ENCODE peak calls at places on chromosomes 2 and 18, in nine cellular contexts. X is neural crest cell; G is psoas muscle; H is omental fat pad; T is GM12865; B is CD4-positive, alpha-beta T cell; W is GM23338; V is GM06990; C is AG10803. P is an unnamed sample.

GRCh38 chr2:205726506-205726905 is 44.2 kb downstream of the NRP2 start:
- DNase-seq in X (no peak), G (no peak), H (no peak), T (no peak), B (no peak), W (no peak), V (no peak), C (no peak), P (no peak)

GRCh38 chr2:37230581-37230980 is 815 bp downstream of the CEBPZ start:
- DNase-seq in X (no peak), G (no peak), H (no peak), T (no peak), B (no peak), W (no peak), V (no peak), C (peak), P (no peak)

GRCh38 chr2:218691234-218691633 is 19.3 kb downstream of the STK36 start:
- DNase-seq in X (no peak), G (no peak), H (no peak), T (no peak), B (no peak), W (no peak), V (no peak), C (peak), P (no peak)

GRCh38 chr2:154452906-154453493 is 245.5 kb upstream of the KCNJ3 start:
- DNase-seq in X (no peak), G (no peak), H (no peak), T (peak), B (no peak), W (peak), V (no peak), C (peak), P (no peak)

GRCh38 chr2:55585451-55586079 is 31.9 kb downstream of the PPP4R3B start:
- DNase-seq in X (no peak), G (no peak), H (no peak), T (no peak), B (no peak), W (no peak), V (no peak), C (peak), P (no peak)

GRCh38 chr2:106053116-106053515 is 141.0 kb downstream of the UXS1 start:
- DNase-seq in X (no peak), G (no peak), H (no peak), T (peak), B (no peak), W (no peak), V (no peak), C (peak), P (no peak)

GRCh38 chr18:78602430-78602829 is 377.2 kb upstream of the SALL3 start:
- DNase-seq in X (no peak), G (no peak), H (no peak), T (no peak), B (no peak), W (no peak), V (no peak), C (no peak), P (no peak)

GRCh38 chr18:8785855-8786765 is 80.8 kb downstream of the MTCL1 start:
- DNase-seq in X (no peak), G (no peak), H (no peak), T (peak), B (no peak), W (no peak), V (no peak), C (no peak), P (no peak)

GRCh38 chr2:239939736-239940483 is 85.2 kb downstream of the NDUFA10 start:
- DNase-seq in X (no peak), G (peak), H (no peak), T (no peak), B (peak), W (no peak), V (no peak), C (no peak), P (no peak)

DNA sequence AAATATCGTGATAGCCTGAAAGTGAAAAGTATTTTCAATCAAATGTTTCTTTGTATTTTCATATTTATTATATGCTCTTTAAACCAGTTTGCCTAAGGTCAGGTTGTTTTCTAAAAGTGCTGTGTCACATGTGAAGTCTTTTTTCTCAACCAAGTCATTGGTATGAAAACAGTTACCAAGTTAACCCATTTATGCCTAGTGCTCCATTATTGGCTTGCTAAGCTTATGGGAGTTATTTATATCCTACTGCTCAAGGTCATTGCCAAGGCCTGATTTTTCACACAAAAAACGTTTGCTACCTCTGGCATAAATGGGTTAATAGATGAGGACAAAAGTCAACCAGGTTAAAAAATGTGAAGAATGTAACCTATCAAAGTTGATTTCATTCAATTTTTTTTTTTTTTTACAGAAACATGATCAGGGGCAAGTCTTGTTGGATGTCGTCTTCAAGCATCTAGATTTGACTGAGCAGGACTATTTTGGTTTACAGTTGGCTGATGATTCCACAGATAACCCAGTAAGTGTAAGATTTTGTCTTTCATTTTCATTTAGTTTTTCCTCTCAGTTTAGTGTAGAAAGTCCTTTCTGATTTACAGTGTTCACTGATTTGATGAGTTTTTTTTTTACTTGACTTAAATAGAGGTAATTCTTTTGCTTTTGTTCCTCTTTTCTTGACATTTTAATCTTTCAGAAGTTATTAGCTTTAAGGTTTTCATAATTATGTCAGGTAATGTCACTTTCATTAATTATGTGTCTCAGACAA is 102.6 kb downstream of the PTPN4 start:
- DNase-seq in X (no peak), G (no peak), H (no peak), T (peak), B (no peak), W (peak), V (peak), C (no peak), P (no peak)
- TF ChIP-seq CTCF in X (no peak), G (no peak), H (no peak), T (no peak), B (no peak), W (no peak), V (no peak), C (no peak), P (no peak)

DNA sequence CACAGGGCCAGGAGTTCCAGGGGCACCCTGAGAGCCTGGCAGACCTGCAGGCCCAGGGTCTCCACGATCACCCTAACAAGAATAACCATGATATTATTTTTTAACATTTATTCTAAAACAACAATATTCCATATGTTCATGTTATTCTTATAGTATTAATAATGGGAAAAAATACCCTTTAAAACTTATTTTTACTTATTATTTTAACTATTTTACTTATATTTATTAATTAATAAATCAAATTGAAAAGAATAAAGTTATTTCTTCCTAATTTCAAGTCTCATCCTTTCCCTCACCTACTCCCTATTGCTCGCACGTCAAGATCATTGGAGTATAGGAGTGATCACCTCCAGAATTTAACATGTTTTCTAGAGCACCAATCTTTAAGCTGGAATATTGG is 71.7 kb downstream of the COL3A1 start:
- DNase-seq in X (no peak), G (no peak), H (no peak), T (no peak), B (no peak), W (no peak), V (no peak), C (no peak), P (no peak)
- TF ChIP-seq CTCF in X (no peak), G (no peak), H (no peak), T (no peak), B (no peak), W (no peak), V (no peak), C (no peak), P (no peak)

GRCh38 chr2:77977486-77978063 is 455.4 kb upstream of the LRRTM4 start:
- DNase-seq in X (no peak), G (no peak), H (no peak), T (no peak), B (no peak), W (peak), V (no peak), C (no peak), P (no peak)
- TF ChIP-seq CTCF in X (peak), G (no peak), H (no peak), T (no peak), B (no peak), W (peak), V (no peak), C (no peak), P (no peak)

GRCh38 chr18:35716169-35716831 is 134.8 kb downstream of the GALNT1 start:
- DNase-seq in X (no peak), G (no peak), H (no peak), T (no peak), B (no peak), W (no peak), V (no peak), C (no peak), P (no peak)

GRCh38 chr18:35717182-35717581 is 135.6 kb downstream of the GALNT1 start:
- DNase-seq in X (no peak), G (no peak), H (no peak), T (no peak), B (no peak), W (no peak), V (no peak), C (no peak), P (no peak)

DNA sequence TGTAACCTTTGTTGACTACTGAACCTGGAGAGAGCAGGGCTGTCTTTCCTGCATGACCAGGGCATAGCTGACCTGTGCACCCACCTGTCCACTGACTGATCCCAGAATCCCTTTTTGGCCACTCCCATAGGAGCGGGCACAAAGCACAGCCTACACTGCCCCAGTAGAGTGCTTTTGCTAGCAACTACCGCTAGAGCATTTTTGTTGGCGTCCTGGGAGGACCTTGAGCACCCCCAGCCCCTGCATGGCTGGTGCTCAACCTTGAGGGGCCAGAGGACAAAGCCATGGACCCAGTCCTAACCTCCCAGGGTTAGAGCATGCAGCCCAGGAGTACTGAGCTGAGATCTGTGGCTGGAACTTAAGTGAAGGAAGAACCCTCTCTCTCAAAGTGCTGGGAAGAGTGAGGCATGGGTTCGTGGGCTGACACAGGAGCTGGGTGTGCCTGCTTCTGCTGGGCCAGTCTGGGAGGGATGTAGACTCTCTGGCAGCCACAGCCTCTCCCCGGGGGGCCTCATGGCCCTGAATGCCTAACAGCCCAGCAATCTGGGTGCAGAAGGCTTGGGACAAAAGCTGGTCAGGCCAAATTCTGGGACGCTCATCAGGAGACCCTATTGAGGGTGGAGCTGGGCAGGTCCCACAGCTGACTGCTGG is 140.0 kb downstream of the GALNT1 start:
- DNase-seq in X (no peak), G (no peak), H (no peak), T (no peak), B (no peak), W (no peak), V (no peak), C (no peak), P (no peak)
- TF ChIP-seq CTCF in X (no peak), G (no peak), H (no peak), T (no peak), B (no peak), W (no peak), V (no peak), C (no peak), P (no peak)

GRCh38 chr2:26316041-26316440 is 29.9 kb upstream of the SELENOI start:
- DNase-seq in X (no peak), G (no peak), H (no peak), T (peak), B (no peak), W (peak), V (no peak), C (peak), P (no peak)
- TF ChIP-seq CTCF in X (no peak), G (no peak), H (no peak), T (no peak), B (no peak), W (peak), V (peak), C (peak), P (peak)

GRCh38 chr2:217551229-217551909 is 451.4 kb downstream of the TNS1 start:
- DNase-seq in X (no peak), G (no peak), H (no peak), T (no peak), B (no peak), W (peak), V (no peak), C (peak), P (no peak)
- TF ChIP-seq CTCF in X (no peak), G (no peak), H (no peak), T (no peak), B (no peak), W (no peak), V (no peak), C (peak), P (no peak)

GRCh38 chr2:176091329-176092258 is 927 bp upstream of the HOXD13 start:
- DNase-seq in X (no peak), G (no peak), H (no peak), T (no peak), B (peak), W (peak), V (no peak), C (no peak), P (no peak)

GRCh38 chr2:176094307-176094706 is 1.8 kb downstream of the HOXD13 start:
- DNase-seq in X (no peak), G (no peak), H (no peak), T (no peak), B (peak), W (no peak), V (no peak), C (no peak), P (no peak)

GRCh38 chr2:176092270-176093144 is at the start of gene HOXD13:
- DNase-seq in X (no peak), G (no peak), H (no peak), T (no peak), B (peak), W (peak), V (no peak), C (no peak), P (no peak)

GRCh38 chr2:176093889-176094232 is 1.3 kb downstream of the HOXD13 start:
- DNase-seq in X (no peak), G (no peak), H (no peak), T (no peak), B (no peak), W (no peak), V (no peak), C (no peak), P (no peak)

DNA sequence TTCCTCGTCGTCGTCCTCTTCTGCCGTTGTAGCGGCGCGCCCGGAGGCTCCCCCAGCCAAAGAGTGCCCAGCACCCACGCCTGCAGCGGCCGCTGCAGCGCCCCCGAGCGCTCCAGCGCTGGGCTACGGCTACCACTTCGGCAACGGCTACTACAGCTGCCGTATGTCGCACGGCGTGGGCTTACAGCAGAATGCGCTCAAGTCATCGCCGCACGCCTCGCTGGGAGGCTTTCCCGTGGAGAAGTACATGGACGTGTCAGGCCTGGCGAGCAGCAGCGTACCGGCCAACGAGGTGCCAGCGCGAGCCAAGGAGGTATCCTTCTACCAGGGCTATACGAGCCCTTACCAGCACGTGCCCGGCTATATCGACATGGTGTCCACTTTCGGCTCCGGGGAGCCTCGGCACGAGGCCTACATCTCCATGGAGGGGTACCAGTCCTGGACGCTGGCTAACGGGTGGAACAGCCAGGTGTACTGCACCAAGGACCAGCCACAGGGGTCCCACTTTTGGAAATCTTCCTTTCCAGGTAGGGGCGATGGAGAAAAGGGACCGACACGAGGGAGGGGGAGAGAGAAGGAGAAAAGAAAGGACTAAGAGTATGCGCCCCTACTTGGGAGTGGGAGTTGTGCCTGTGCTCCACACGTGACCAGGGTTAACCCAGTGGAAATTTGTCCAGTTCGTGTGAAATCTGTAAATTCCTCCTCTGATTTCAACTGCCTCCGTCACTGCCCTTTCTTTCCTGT is 796 bp downstream of the HOXD13 start:
- DNase-seq in X (no peak), G (no peak), H (no peak), T (no peak), B (peak), W (no peak), V (no peak), C (no peak), P (peak)
- TF ChIP-seq CTCF in X (peak), G (no peak), H (no peak), T (no peak), B (no peak), W (peak), V (no peak), C (no peak), P (no peak)

DNA sequence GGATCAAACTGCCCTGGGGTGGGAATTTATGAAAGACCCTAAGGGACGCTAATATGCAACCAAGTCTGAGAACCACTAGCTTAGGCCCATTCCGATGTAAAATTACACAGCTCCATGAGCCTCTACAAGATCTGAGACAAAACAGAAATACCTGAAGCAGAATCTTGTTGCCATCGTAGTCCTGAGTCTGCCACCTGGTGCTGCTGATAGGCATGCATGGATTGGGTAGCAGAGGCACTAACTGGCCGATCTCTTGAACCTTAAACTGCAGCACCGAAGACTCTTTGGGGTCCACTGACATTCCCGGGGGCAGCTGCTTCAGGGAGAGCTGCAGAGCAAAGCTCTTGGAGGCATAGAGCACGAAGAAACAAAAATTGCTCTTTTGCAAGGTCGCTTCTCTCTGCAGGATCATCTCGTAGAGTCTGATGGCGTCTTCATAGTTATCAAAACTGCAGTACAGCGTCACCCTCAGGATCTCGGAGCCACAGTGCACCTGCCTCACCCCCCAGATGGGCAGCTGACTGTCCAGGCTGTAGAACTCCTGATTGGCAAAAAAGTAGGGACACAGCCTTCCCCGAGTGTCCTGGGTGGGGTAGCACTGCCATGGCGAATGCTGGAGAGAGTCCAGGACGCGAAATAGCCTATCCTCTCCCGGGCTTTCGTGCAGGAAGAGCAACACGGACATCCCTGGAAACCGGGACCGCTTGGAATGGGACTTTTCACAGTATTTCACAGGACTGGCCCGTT is 848 bp downstream of the FAM124B start:
- DNase-seq in X (no peak), G (no peak), H (no peak), T (no peak), B (no peak), W (no peak), V (no peak), C (no peak), P (no peak)
- TF ChIP-seq CTCF in X (no peak), G (no peak), H (no peak), T (no peak), B (no peak), W (no peak), V (no peak), C (no peak), P (no peak)

P was measured in D721Med.